ENCODE peak calls at places on chromosomes 3 and 15, in four cellular contexts. W, B, H and K are unnamed samples.

GRCh38 chr3:155491696-155492095 is 198.2 kb upstream of the STRIT1 start:
- DNase-seq in W (no peak), B (no peak), H (no peak), K (no peak)

GRCh38 chr15:25728816-25729215 is 134.3 kb downstream of the ATP10A start:
- DNase-seq in W (no peak), B (no peak), H (no peak), K (no peak)

GRCh38 chr15:91885714-91886265 is 32.3 kb downstream of the SLCO3A1 start:
- DNase-seq in W (no peak), B (no peak), H (no peak), K (no peak)

GRCh38 chr3:23760871-23761373 is 44.8 kb upstream of the UBE2E1 start:
- DNase-seq in W (no peak), B (no peak), H (no peak), K (no peak)

GRCh38 chr3:186886202-186886820 is 43.8 kb downstream of the ADIPOQ start:
- DNase-seq in W (no peak), B (no peak), H (no peak), K (no peak)

GRCh38 chr3:180199396-180199795 is 162.7 kb upstream of the PEX5L start:
- DNase-seq in W (no peak), B (no peak), H (no peak), K (no peak)

GRCh38 chr3:190381356-190381940 is 6.5 kb upstream of the CLDN16 start:
- DNase-seq in W (no peak), B (no peak), H (no peak), K (no peak)

GRCh38 chr3:138625707-138626365 is 17.3 kb downstream of the FAIM start:
- DNase-seq in W (no peak), B (no peak), H (no peak), K (no peak)

GRCh38 chr3:71581451-71581980 is 2.0 kb downstream of the FOXP1 start:
- DNase-seq in W (no peak), B (no peak), H (peak), K (peak)

GRCh38 chr3:140122183-140122582 is 187.2 kb downstream of the CLSTN2 start:
- DNase-seq in W (no peak), B (no peak), H (no peak), K (no peak)

GRCh38 chr3:153028336-153028735 is 133.7 kb upstream of the RAP2B start:
- DNase-seq in W (no peak), B (no peak), H (no peak), K (no peak)

GRCh38 chr3:156509209-156510174 is 45.4 kb downstream of the SSR3 start:
- DNase-seq in W (no peak), B (no peak), H (peak), K (no peak)

GRCh38 chr3:195196266-195196665 is 74.7 kb downstream of the XXYLT1 start:
- DNase-seq in W (no peak), B (no peak), H (no peak), K (no peak)

GRCh38 chr3:52912885-52913731 is 15.8 kb upstream of the STIMATE start:
- DNase-seq in W (no peak), B (no peak), H (no peak), K (no peak)

GRCh38 chr15:101148166-101148880 is 103.5 kb downstream of the CHSY1 start:
- DNase-seq in W (no peak), B (no peak), H (no peak), K (no peak)

GRCh38 chr3:177832862-177833261 is 635.6 kb upstream of the TBL1XR1 start:
- DNase-seq in W (no peak), B (no peak), H (no peak), K (no peak)

GRCh38 chr15:81176291-81176893 is 20.3 kb upstream of the IL16 start:
- DNase-seq in W (no peak), B (no peak), H (no peak), K (no peak)

GRCh38 chr15:73052679-73053397 is 575 bp downstream of the NEO1 start:
- DNase-seq in W (no peak), B (peak), H (peak), K (peak)

GRCh38 chr15:62706361-62706760 is 336.2 kb upstream of the TPM1 start:
- DNase-seq in W (no peak), B (no peak), H (no peak), K (no peak)

GRCh38 chr3:194265505-194265892 is 85.6 kb downstream of the CPN2 start:
- DNase-seq in W (peak), B (peak), H (no peak), K (peak)

GRCh38 chr3:102092617-102093466 is 243.5 kb downstream of the NFKBIZ start:
- DNase-seq in W (no peak), B (no peak), H (no peak), K (no peak)

GRCh38 chr3:194139977-194140351 is 4.0 kb downstream of the HES1 start:
- DNase-seq in W (no peak), B (no peak), H (no peak), K (no peak)

GRCh38 chr3:85790445-85791030 is 831.7 kb downstream of the CADM2 start:
- DNase-seq in W (no peak), B (no peak), H (no peak), K (no peak)

GRCh38 chr3:112676659-112677234 is 35.8 kb upstream of the CCDC80 start:
- DNase-seq in W (peak), B (peak), H (peak), K (peak)

GRCh38 chr3:194084284-194084683 is 51.7 kb upstream of the HES1 start:
- DNase-seq in W (no peak), B (no peak), H (no peak), K (no peak)

GRCh38 chr3:114095808-114096207 is 39.3 kb downstream of the QTRT2 start:
- DNase-seq in W (no peak), B (no peak), H (no peak), K (no peak)

GRCh38 chr3:123086110-123086642 is 19.4 kb downstream of the PDIA5 start:
- DNase-seq in W (no peak), B (no peak), H (no peak), K (no peak)

GRCh38 chr3:151403246-151403645 is 18.7 kb upstream of the P2RY12 start:
- DNase-seq in W (peak), B (no peak), H (no peak), K (no peak)

GRCh38 chr3:43288366-43288765 is 2.0 kb downstream of the SNRK start:
- DNase-seq in W (no peak), B (no peak), H (no peak), K (no peak)

GRCh38 chr3:55817177-55817576 is 330.1 kb upstream of the WNT5A start:
- DNase-seq in W (no peak), B (no peak), H (no peak), K (no peak)

GRCh38 chr3:62527484-62527883 is 154.1 kb upstream of the FEZF2 start:
- DNase-seq in W (no peak), B (no peak), H (no peak), K (no peak)

GRCh38 chr15:69789648-69790393 is 307.9 kb downstream of the TLE3 start:
- DNase-seq in W (no peak), B (no peak), H (no peak), K (no peak)

GRCh38 chr15:57326196-57326595 is 50.1 kb upstream of the CGNL1 start:
- DNase-seq in W (no peak), B (no peak), H (no peak), K (no peak)

GRCh38 chr3:161305095-161305991 is 66.0 kb downstream of the SPTSSB start:
- DNase-seq in W (no peak), B (no peak), H (no peak), K (no peak)

GRCh38 chr15:22799902-22800301 is 13.5 kb downstream of the NIPA1 start:
- DNase-seq in W (no peak), B (no peak), H (no peak), K (no peak)

GRCh38 chr3:14475601-14476000 is 64.5 kb downstream of the GRIP2 start:
- DNase-seq in W (no peak), B (no peak), H (no peak), K (no peak)

GRCh38 chr3:42804831-42805821 is 836 bp upstream of the HIGD1A start:
- DNase-seq in W (no peak), B (peak), H (no peak), K (peak)